ENCODE peak calls at places on chromosomes 11 and 22, in eight cellular contexts. G is EL, I is posterior cingulate gyrus, N is GM12865, C is AG09309, K is cardiac fibroblast, W is GM13977, H is gastrocnemius medialis. E is an unnamed sample.

GRCh38 chr22:28139993-28140392 is 220.9 kb upstream of the PITPNB start:
- DNase-seq in H (no peak), C (peak), I (no peak), G (peak), N (no peak), W (no peak), K (peak), E (no peak)

GRCh38 chr22:24758164-24758799 is 16.2 kb downstream of the PIWIL3 start:
- DNase-seq in C (no peak), W (peak), H (no peak), I (peak), G (peak), N (peak), K (peak), E (peak)

GRCh38 chr11:30712749-30713148 is 126.6 kb upstream of the MPPED2 start:
- DNase-seq in N (no peak), I (no peak), C (no peak), W (no peak), K (no peak), G (no peak), H (no peak), E (no peak)

GRCh38 chr11:120023120-120023519 is 114.8 kb downstream of the TRIM29 start:
- DNase-seq in I (no peak), G (no peak), H (no peak), N (no peak), C (no peak), K (no peak), W (no peak), E (no peak)

GRCh38 chr22:20569059-20570058 is 61.9 kb downstream of the MED15 start:
- DNase-seq in C (peak), H (peak), W (no peak), K (peak), N (peak), G (peak), I (peak), E (peak)

GRCh38 chr11:122733301-122733686 is 77.8 kb downstream of the UBASH3B start:
- DNase-seq in G (no peak), C (no peak), K (peak), N (no peak), W (no peak), I (no peak), H (peak), E (peak)

GRCh38 chr11:36130401-36130800 is 158.8 kb downstream of the COMMD9 start:
- DNase-seq in N (no peak), C (no peak), G (peak), H (no peak), K (no peak), W (no peak), I (no peak), E (no peak)

GRCh38 chr11:63017306-63017974 is 1.8 kb upstream of the SLC22A8 start:
- DNase-seq in H (no peak), G (peak), W (no peak), K (no peak), I (no peak), C (no peak), N (no peak), E (no peak)

GRCh38 chr11:105732611-105733010 is 122.7 kb downstream of the GRIA4 start:
- DNase-seq in I (no peak), K (no peak), N (no peak), C (no peak), W (no peak), H (no peak), G (no peak), E (no peak)

GRCh38 chr11:61021661-61022212 is 50.3 kb downstream of the CD6 start:
- DNase-seq in I (no peak), H (no peak), C (no peak), K (no peak), G (no peak), N (no peak), W (peak), E (no peak)

GRCh38 chr22:46070215-46070721 is 80.1 kb upstream of the PPARA start:
- DNase-seq in N (peak), G (no peak), W (no peak), K (peak), H (no peak), C (no peak), I (peak), E (no peak)

GRCh38 chr11:114128399-114128798 is 68.9 kb downstream of the ZBTB16 start:
- DNase-seq in C (no peak), W (no peak), H (no peak), I (no peak), G (no peak), K (no peak), N (no peak), E (no peak)